ENCODE peak calls at places on chromosomes 11 and 22, in ten cellular contexts. One of them, this sample, is unnamed.
A peak's percentile ranks its signal among the peaks of the same experiment; 100 is the strongest.

GRCh38 chr11:125431009-125431408 is 65.1 kb downstream of the FEZ1 start:
- DNase-seq in K562: no peak
- DNase-seq in A549: no peak
- DNase-seq in IMR-90: no peak
- DNase-seq in bronchial epithelial cell: no peak
- DNase-seq in fibroblast of lung: no peak
- DNase-seq in HFF-Myc: no peak
- DNase-seq in AG04449: no peak
- DNase-seq in right lobe of liver: no peak
- DNase-seq in brain microvascular endothelial cell: no peak
- DNase-seq in this sample: no peak

GRCh38 chr11:48063424-48063978 is 83.1 kb downstream of the PTPRJ start:
- DNase-seq in K562: no peak
- DNase-seq in A549: peak; percentile 78
- DNase-seq in IMR-90: peak; percentile 99
- DNase-seq in bronchial epithelial cell: peak; percentile 27
- DNase-seq in fibroblast of lung: peak; percentile 99
- DNase-seq in HFF-Myc: peak; percentile 78
- DNase-seq in AG04449: peak; percentile 98
- DNase-seq in right lobe of liver: no peak
- DNase-seq in brain microvascular endothelial cell: peak; percentile 87
- DNase-seq in this sample: peak; percentile 93

GRCh38 chr22:44583076-44583760 is 85.2 kb upstream of the RTL6 start:
- DNase-seq in K562: no peak
- DNase-seq in A549: peak; percentile 18
- DNase-seq in IMR-90: peak; percentile 32
- DNase-seq in bronchial epithelial cell: peak; percentile 13
- DNase-seq in fibroblast of lung: no peak
- DNase-seq in HFF-Myc: no peak
- DNase-seq in AG04449: no peak
- DNase-seq in right lobe of liver: peak; percentile 13
- DNase-seq in brain microvascular endothelial cell: no peak
- DNase-seq in this sample: no peak

GRCh38 chr11:74147199-74147929 is 23.4 kb downstream of the C2CD3 start:
- DNase-seq in K562: no peak
- DNase-seq in A549: no peak
- DNase-seq in IMR-90: peak; percentile 28
- DNase-seq in bronchial epithelial cell: no peak
- DNase-seq in fibroblast of lung: peak; percentile 22
- DNase-seq in HFF-Myc: no peak
- DNase-seq in AG04449: no peak
- DNase-seq in right lobe of liver: no peak
- DNase-seq in brain microvascular endothelial cell: no peak
- DNase-seq in this sample: no peak

GRCh38 chr22:49541451-49542230 is 286.0 kb downstream of the BRD1 start:
- DNase-seq in K562: no peak
- DNase-seq in A549: no peak
- DNase-seq in IMR-90: no peak
- DNase-seq in bronchial epithelial cell: no peak
- DNase-seq in fibroblast of lung: no peak
- DNase-seq in HFF-Myc: no peak
- DNase-seq in AG04449: no peak
- DNase-seq in right lobe of liver: no peak
- DNase-seq in brain microvascular endothelial cell: no peak
- DNase-seq in this sample: no peak

GRCh38 chr11:32353884-32354283 is 81.5 kb downstream of the WT1 start:
- DNase-seq in K562: no peak
- DNase-seq in A549: no peak
- DNase-seq in IMR-90: no peak
- DNase-seq in bronchial epithelial cell: no peak
- DNase-seq in fibroblast of lung: no peak
- DNase-seq in HFF-Myc: no peak
- DNase-seq in AG04449: no peak
- DNase-seq in right lobe of liver: no peak
- DNase-seq in brain microvascular endothelial cell: no peak
- DNase-seq in this sample: no peak

GRCh38 chr22:30308096-30308495 is 18.6 kb downstream of the TBC1D10A start:
- DNase-seq in K562: no peak
- DNase-seq in A549: no peak
- DNase-seq in IMR-90: no peak
- DNase-seq in bronchial epithelial cell: no peak
- DNase-seq in fibroblast of lung: no peak
- DNase-seq in HFF-Myc: no peak
- DNase-seq in AG04449: no peak
- DNase-seq in right lobe of liver: no peak
- DNase-seq in brain microvascular endothelial cell: no peak
- DNase-seq in this sample: no peak

GRCh38 chr11:75339685-75340409 is 11.6 kb downstream of the ARRB1 start:
- DNase-seq in K562: no peak
- DNase-seq in A549: peak; percentile 58
- DNase-seq in IMR-90: no peak
- DNase-seq in bronchial epithelial cell: no peak
- DNase-seq in fibroblast of lung: no peak
- DNase-seq in HFF-Myc: no peak
- DNase-seq in AG04449: no peak
- DNase-seq in right lobe of liver: no peak
- DNase-seq in brain microvascular endothelial cell: no peak
- DNase-seq in this sample: peak; percentile 31

GRCh38 chr22:47433627-47434026 is 671.2 kb downstream of the TBC1D22A start:
- DNase-seq in K562: no peak
- DNase-seq in A549: no peak
- DNase-seq in IMR-90: no peak
- DNase-seq in bronchial epithelial cell: no peak
- DNase-seq in fibroblast of lung: no peak
- DNase-seq in HFF-Myc: no peak
- DNase-seq in AG04449: no peak
- DNase-seq in right lobe of liver: no peak
- DNase-seq in brain microvascular endothelial cell: no peak
- DNase-seq in this sample: no peak

GRCh38 chr11:123173040-123173855 is 21.8 kb downstream of the CLMP start:
- DNase-seq in K562: no peak
- DNase-seq in A549: no peak
- DNase-seq in IMR-90: peak; percentile 100
- DNase-seq in bronchial epithelial cell: peak; percentile 98
- DNase-seq in fibroblast of lung: peak; percentile 97
- DNase-seq in HFF-Myc: peak; percentile 97
- DNase-seq in AG04449: peak; percentile 99
- DNase-seq in right lobe of liver: no peak
- DNase-seq in brain microvascular endothelial cell: peak; percentile 87
- DNase-seq in this sample: peak; percentile 96

GRCh38 chr11:120785576-120785975 is 238.3 kb upstream of the TBCEL start:
- DNase-seq in K562: no peak
- DNase-seq in A549: no peak
- DNase-seq in IMR-90: no peak
- DNase-seq in bronchial epithelial cell: no peak
- DNase-seq in fibroblast of lung: no peak
- DNase-seq in HFF-Myc: no peak
- DNase-seq in AG04449: no peak
- DNase-seq in right lobe of liver: no peak
- DNase-seq in brain microvascular endothelial cell: no peak
- DNase-seq in this sample: no peak

GRCh38 chr11:125807909-125808308 is 20.0 kb downstream of the PATE3 start:
- DNase-seq in K562: no peak
- DNase-seq in A549: no peak
- DNase-seq in IMR-90: peak; percentile 1
- DNase-seq in bronchial epithelial cell: peak; percentile 21
- DNase-seq in fibroblast of lung: no peak
- DNase-seq in HFF-Myc: no peak
- DNase-seq in AG04449: no peak
- DNase-seq in right lobe of liver: no peak
- DNase-seq in brain microvascular endothelial cell: peak; percentile 3
- DNase-seq in this sample: peak; percentile 1

GRCh38 chr11:122653911-122654310 is 1.6 kb upstream of the UBASH3B start:
- DNase-seq in K562: no peak
- DNase-seq in A549: no peak
- DNase-seq in IMR-90: peak; percentile 60
- DNase-seq in bronchial epithelial cell: peak; percentile 32
- DNase-seq in fibroblast of lung: peak; percentile 72
- DNase-seq in HFF-Myc: no peak
- DNase-seq in AG04449: no peak
- DNase-seq in right lobe of liver: no peak
- DNase-seq in brain microvascular endothelial cell: no peak
- DNase-seq in this sample: peak; percentile 60

DNA sequence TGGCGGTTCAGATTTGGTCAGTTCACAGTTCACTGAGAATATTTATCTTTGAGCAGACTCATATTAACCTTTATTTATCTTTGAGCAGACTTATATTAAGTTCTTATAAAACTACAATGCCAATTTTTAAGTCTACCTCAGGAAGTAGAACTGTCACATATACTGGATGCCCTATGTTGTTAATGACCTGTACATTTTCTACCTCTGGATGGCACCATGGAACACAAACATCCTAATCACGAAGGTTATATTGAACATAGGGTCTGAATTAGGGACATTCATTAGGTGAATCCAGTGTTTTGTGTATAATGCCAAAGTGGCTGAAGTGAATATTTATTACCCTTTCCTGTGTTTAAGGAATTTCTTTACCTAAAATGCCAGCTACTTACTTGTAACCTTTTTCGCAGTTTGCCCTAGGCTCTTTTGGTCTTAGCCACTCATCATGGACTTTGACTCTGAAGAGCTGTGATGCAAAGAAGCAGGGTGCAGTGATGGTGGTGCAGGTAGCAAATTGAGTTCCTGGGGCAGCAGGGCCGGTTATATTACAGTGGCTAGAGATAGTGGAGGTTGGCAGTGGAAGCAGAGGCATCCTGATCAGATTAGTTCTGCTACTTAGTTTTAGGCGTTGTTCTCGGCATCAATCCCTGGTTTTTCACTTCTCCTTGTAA is 71.8 kb downstream of the STIM1 start:
- DNase-seq in K562: no peak
- DNase-seq in A549: no peak
- DNase-seq in IMR-90: no peak
- DNase-seq in bronchial epithelial cell: no peak
- DNase-seq in fibroblast of lung: no peak
- DNase-seq in HFF-Myc: no peak
- DNase-seq in AG04449: no peak
- DNase-seq in right lobe of liver: no peak
- DNase-seq in brain microvascular endothelial cell: no peak
- DNase-seq in this sample: no peak
- TF ChIP-seq CTCF in K562: no peak
- TF ChIP-seq CTCF in A549: peak; percentile 9
- TF ChIP-seq CTCF in IMR-90: no peak
- TF ChIP-seq CTCF in bronchial epithelial cell: no peak
- TF ChIP-seq CTCF in fibroblast of lung: no peak
- TF ChIP-seq CTCF in HFF-Myc: no peak
- TF ChIP-seq CTCF in AG04449: no peak
- TF ChIP-seq CTCF in right lobe of liver: no peak
- TF ChIP-seq CTCF in brain microvascular endothelial cell: no peak
- TF ChIP-seq CTCF in this sample: no peak

GRCh38 chr11:1853376-1854131 is 670 bp downstream of the LSP1 start:
- DNase-seq in K562: no peak
- DNase-seq in A549: no peak
- DNase-seq in IMR-90: no peak
- DNase-seq in bronchial epithelial cell: no peak
- DNase-seq in fibroblast of lung: no peak
- DNase-seq in HFF-Myc: no peak
- DNase-seq in AG04449: no peak
- DNase-seq in right lobe of liver: no peak
- DNase-seq in brain microvascular endothelial cell: no peak
- DNase-seq in this sample: no peak
- H3K4me3 ChIP-seq in K562: no peak overlapping the region
- H3K4me3 ChIP-seq in A549: no peak overlapping the region
- H3K4me3 ChIP-seq in IMR-90: no peak overlapping the region
- H3K4me3 ChIP-seq in bronchial epithelial cell: no peak overlapping the region
- H3K4me3 ChIP-seq in fibroblast of lung: no peak overlapping the region
- H3K4me3 ChIP-seq in HFF-Myc: no peak overlapping the region
- H3K4me3 ChIP-seq in AG04449: no peak overlapping the region
- H3K4me3 ChIP-seq in right lobe of liver: peak overlapping the region; percentile 11
- H3K4me3 ChIP-seq in brain microvascular endothelial cell: no peak overlapping the region
- H3K4me3 ChIP-seq in this sample: no peak overlapping the region

DNA sequence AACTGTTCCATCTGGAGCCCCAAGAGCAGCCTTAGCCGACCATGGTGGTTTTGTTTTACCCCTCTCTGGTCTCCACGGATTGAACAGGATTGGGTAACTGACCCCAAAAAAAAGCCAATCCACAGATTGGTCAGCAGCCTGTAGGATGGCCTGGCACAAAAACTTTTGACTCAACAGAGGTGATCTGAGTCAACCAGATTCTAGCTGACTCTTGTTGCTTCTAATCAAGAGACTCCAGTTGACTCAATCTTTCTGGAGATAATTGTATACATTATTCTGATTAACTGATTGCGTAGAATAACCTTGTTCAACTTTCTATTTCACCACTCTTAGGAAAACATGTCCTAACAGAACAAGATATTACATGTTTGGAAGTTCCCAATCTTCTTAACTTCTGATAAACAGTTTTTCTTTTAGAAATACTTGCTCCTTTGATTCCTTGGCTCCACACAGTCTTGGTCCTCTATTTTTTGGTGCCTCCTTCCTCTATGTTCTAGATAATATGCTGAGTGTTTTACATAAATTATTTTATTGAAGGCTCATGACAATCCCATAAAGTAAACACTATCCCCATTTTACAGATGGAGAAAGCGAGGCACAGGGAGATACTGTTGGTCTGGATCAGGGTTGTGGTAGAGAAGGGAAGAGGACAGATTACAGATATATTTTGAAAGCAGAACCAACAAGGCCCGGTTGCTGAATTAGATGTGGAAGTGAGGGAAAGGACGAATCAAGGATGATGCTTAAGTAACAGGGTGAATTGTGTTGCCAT is 11.5 kb upstream of the ZC3H12C start:
- DNase-seq in K562: no peak
- DNase-seq in A549: no peak
- DNase-seq in IMR-90: peak; percentile 74
- DNase-seq in bronchial epithelial cell: peak; percentile 99
- DNase-seq in fibroblast of lung: no peak
- DNase-seq in HFF-Myc: no peak
- DNase-seq in AG04449: no peak
- DNase-seq in right lobe of liver: no peak
- DNase-seq in brain microvascular endothelial cell: no peak
- DNase-seq in this sample: no peak
- TF ChIP-seq CTCF in K562: no peak
- TF ChIP-seq CTCF in A549: no peak
- TF ChIP-seq CTCF in IMR-90: no peak
- TF ChIP-seq CTCF in bronchial epithelial cell: no peak
- TF ChIP-seq CTCF in fibroblast of lung: no peak
- TF ChIP-seq CTCF in HFF-Myc: no peak
- TF ChIP-seq CTCF in AG04449: no peak
- TF ChIP-seq CTCF in right lobe of liver: no peak
- TF ChIP-seq CTCF in brain microvascular endothelial cell: no peak
- TF ChIP-seq CTCF in this sample: no peak

DNA sequence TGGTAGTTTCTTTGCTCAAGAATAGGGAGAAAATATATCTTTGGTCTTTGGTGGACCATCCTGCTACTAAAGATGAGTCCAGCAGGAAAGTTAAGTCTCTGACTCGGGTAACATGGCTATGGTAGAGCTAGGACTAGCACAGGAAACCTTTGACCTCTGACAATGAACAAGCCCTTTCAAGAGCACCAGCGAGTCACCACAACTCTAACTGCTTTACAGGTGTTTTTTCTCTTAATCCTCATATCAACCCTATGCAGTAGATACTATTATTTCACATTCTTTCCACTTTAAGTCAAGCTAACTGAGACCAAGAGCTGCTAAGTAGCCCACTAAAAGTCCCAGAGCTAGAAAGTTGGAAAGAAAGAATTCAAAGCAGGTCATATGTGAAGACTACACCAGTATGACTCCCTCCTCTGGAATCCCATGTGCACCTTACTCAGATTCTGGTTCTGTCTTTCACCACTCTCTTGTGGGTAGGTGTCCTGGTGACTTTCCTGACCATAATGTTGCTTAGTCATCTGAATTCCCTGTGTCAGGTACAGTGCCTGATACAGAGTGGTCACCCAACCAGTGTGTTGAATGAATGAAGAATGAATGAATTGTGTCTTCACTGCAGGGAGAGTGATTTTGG is 53.8 kb upstream of the ME3 start:
- DNase-seq in K562: no peak
- DNase-seq in A549: peak; percentile 59
- DNase-seq in IMR-90: peak; percentile 55
- DNase-seq in bronchial epithelial cell: peak; percentile 91
- DNase-seq in fibroblast of lung: no peak
- DNase-seq in HFF-Myc: no peak
- DNase-seq in AG04449: no peak
- DNase-seq in right lobe of liver: no peak
- DNase-seq in brain microvascular endothelial cell: no peak
- DNase-seq in this sample: no peak
- H3K4me3 ChIP-seq in K562: no peak overlapping the region
- H3K4me3 ChIP-seq in A549: no peak overlapping the region
- H3K4me3 ChIP-seq in IMR-90: no peak overlapping the region
- H3K4me3 ChIP-seq in bronchial epithelial cell: no peak overlapping the region
- H3K4me3 ChIP-seq in fibroblast of lung: no peak overlapping the region
- H3K4me3 ChIP-seq in HFF-Myc: no peak overlapping the region
- H3K4me3 ChIP-seq in AG04449: no peak overlapping the region
- H3K4me3 ChIP-seq in right lobe of liver: no peak overlapping the region
- H3K4me3 ChIP-seq in brain microvascular endothelial cell: no peak overlapping the region
- H3K4me3 ChIP-seq in this sample: no peak overlapping the region